ENCODE peak calls at places on chromosomes 11 and 22, in seven cellular contexts. One of them, this sample, is unnamed.

GRCh38 chr22:41910050-41910598 is 4.8 kb downstream of the SHISA8 start:
- DNase-seq in EL: no peak
- DNase-seq in amygdala: no peak
- DNase-seq in heart left ventricle: no peak
- DNase-seq in GM12865: no peak
- DNase-seq in CD8-positive, alpha-beta memory T cell: no peak
- DNase-seq in stimulated activated CD8-positive, alpha-beta memory T cell treated with anti-CD3 and anti-CD28 coated beads, Interleukin-15, amount 100 ng/mL, for 48 hours: no peak
- DNase-seq in this sample: no peak

GRCh38 chr11:76495017-76495416 is 50.2 kb downstream of the EMSY start:
- DNase-seq in EL: no peak
- DNase-seq in amygdala: no peak
- DNase-seq in heart left ventricle: no peak
- DNase-seq in GM12865: no peak
- DNase-seq in CD8-positive, alpha-beta memory T cell: no peak
- DNase-seq in stimulated activated CD8-positive, alpha-beta memory T cell treated with anti-CD3 and anti-CD28 coated beads, Interleukin-15, amount 100 ng/mL, for 48 hours: no peak
- DNase-seq in this sample: no peak

GRCh38 chr11:124868322-124869274 is 3.4 kb downstream of the ROBO3 start:
- DNase-seq in EL: no peak
- DNase-seq in amygdala: no peak
- DNase-seq in heart left ventricle: no peak
- DNase-seq in GM12865: no peak
- DNase-seq in CD8-positive, alpha-beta memory T cell: no peak
- DNase-seq in stimulated activated CD8-positive, alpha-beta memory T cell treated with anti-CD3 and anti-CD28 coated beads, Interleukin-15, amount 100 ng/mL, for 48 hours: no peak
- DNase-seq in this sample: no peak

GRCh38 chr22:19018256-19018655 is 82.2 kb upstream of the PRODH start:
- DNase-seq in EL: no peak
- DNase-seq in amygdala: no peak
- DNase-seq in heart left ventricle: no peak
- DNase-seq in GM12865: no peak
- DNase-seq in CD8-positive, alpha-beta memory T cell: no peak
- DNase-seq in stimulated activated CD8-positive, alpha-beta memory T cell treated with anti-CD3 and anti-CD28 coated beads, Interleukin-15, amount 100 ng/mL, for 48 hours: no peak
- DNase-seq in this sample: no peak

GRCh38 chr11:113147249-113147648 is 167.1 kb upstream of the TTC12 start:
- DNase-seq in EL: no peak
- DNase-seq in amygdala: peak
- DNase-seq in heart left ventricle: no peak
- DNase-seq in GM12865: no peak
- DNase-seq in CD8-positive, alpha-beta memory T cell: no peak
- DNase-seq in stimulated activated CD8-positive, alpha-beta memory T cell treated with anti-CD3 and anti-CD28 coated beads, Interleukin-15, amount 100 ng/mL, for 48 hours: no peak
- DNase-seq in this sample: no peak

GRCh38 chr22:25475554-25476022 is 88.9 kb upstream of the GRK3 start:
- DNase-seq in EL: no peak
- DNase-seq in amygdala: peak
- DNase-seq in heart left ventricle: peak
- DNase-seq in GM12865: no peak
- DNase-seq in CD8-positive, alpha-beta memory T cell: no peak
- DNase-seq in stimulated activated CD8-positive, alpha-beta memory T cell treated with anti-CD3 and anti-CD28 coated beads, Interleukin-15, amount 100 ng/mL, for 48 hours: no peak
- DNase-seq in this sample: no peak

GRCh38 chr22:23410411-23410810 is 169.7 kb downstream of the IGLL1 start:
- DNase-seq in EL: no peak
- DNase-seq in amygdala: no peak
- DNase-seq in heart left ventricle: no peak
- DNase-seq in GM12865: no peak
- DNase-seq in CD8-positive, alpha-beta memory T cell: no peak
- DNase-seq in stimulated activated CD8-positive, alpha-beta memory T cell treated with anti-CD3 and anti-CD28 coated beads, Interleukin-15, amount 100 ng/mL, for 48 hours: no peak
- DNase-seq in this sample: no peak

GRCh38 chr11:26276798-26277424 is 55.0 kb upstream of the ANO3 start:
- DNase-seq in EL: peak
- DNase-seq in amygdala: peak
- DNase-seq in heart left ventricle: peak
- DNase-seq in GM12865: peak
- DNase-seq in CD8-positive, alpha-beta memory T cell: no peak
- DNase-seq in stimulated activated CD8-positive, alpha-beta memory T cell treated with anti-CD3 and anti-CD28 coated beads, Interleukin-15, amount 100 ng/mL, for 48 hours: peak
- DNase-seq in this sample: no peak

GRCh38 chr22:50192825-50193204 is 7.1 kb downstream of the TRABD start:
- DNase-seq in EL: no peak
- DNase-seq in amygdala: no peak
- DNase-seq in heart left ventricle: no peak
- DNase-seq in GM12865: peak
- DNase-seq in CD8-positive, alpha-beta memory T cell: peak
- DNase-seq in stimulated activated CD8-positive, alpha-beta memory T cell treated with anti-CD3 and anti-CD28 coated beads, Interleukin-15, amount 100 ng/mL, for 48 hours: no peak
- DNase-seq in this sample: peak

GRCh38 chr11:65486570-65487466 is 12.0 kb upstream of the MALAT1 start:
- DNase-seq in EL: no peak
- DNase-seq in amygdala: no peak
- DNase-seq in heart left ventricle: no peak
- DNase-seq in GM12865: no peak
- DNase-seq in CD8-positive, alpha-beta memory T cell: no peak
- DNase-seq in stimulated activated CD8-positive, alpha-beta memory T cell treated with anti-CD3 and anti-CD28 coated beads, Interleukin-15, amount 100 ng/mL, for 48 hours: no peak
- DNase-seq in this sample: peak

GRCh38 chr11:68749501-68750196 is 1.7 kb downstream of the TESMIN start:
- DNase-seq in EL: no peak
- DNase-seq in amygdala: no peak
- DNase-seq in heart left ventricle: no peak
- DNase-seq in GM12865: no peak
- DNase-seq in CD8-positive, alpha-beta memory T cell: no peak
- DNase-seq in stimulated activated CD8-positive, alpha-beta memory T cell treated with anti-CD3 and anti-CD28 coated beads, Interleukin-15, amount 100 ng/mL, for 48 hours: no peak
- DNase-seq in this sample: no peak

GRCh38 chr11:77734890-77735289 is 85.6 kb downstream of the RSF1 start:
- DNase-seq in EL: no peak
- DNase-seq in amygdala: no peak
- DNase-seq in heart left ventricle: no peak
- DNase-seq in GM12865: no peak
- DNase-seq in CD8-positive, alpha-beta memory T cell: no peak
- DNase-seq in stimulated activated CD8-positive, alpha-beta memory T cell treated with anti-CD3 and anti-CD28 coated beads, Interleukin-15, amount 100 ng/mL, for 48 hours: no peak
- DNase-seq in this sample: no peak

GRCh38 chr11:3815882-3816281 is 7.5 kb downstream of the PGAP2 start:
- DNase-seq in EL: no peak
- DNase-seq in amygdala: no peak
- DNase-seq in heart left ventricle: peak
- DNase-seq in GM12865: no peak
- DNase-seq in CD8-positive, alpha-beta memory T cell: no peak
- DNase-seq in stimulated activated CD8-positive, alpha-beta memory T cell treated with anti-CD3 and anti-CD28 coated beads, Interleukin-15, amount 100 ng/mL, for 48 hours: no peak
- DNase-seq in this sample: no peak

GRCh38 chr11:120817131-120817530 is 206.8 kb upstream of the TBCEL start:
- DNase-seq in EL: no peak
- DNase-seq in amygdala: no peak
- DNase-seq in heart left ventricle: peak
- DNase-seq in GM12865: no peak
- DNase-seq in CD8-positive, alpha-beta memory T cell: no peak
- DNase-seq in stimulated activated CD8-positive, alpha-beta memory T cell treated with anti-CD3 and anti-CD28 coated beads, Interleukin-15, amount 100 ng/mL, for 48 hours: no peak
- DNase-seq in this sample: no peak

GRCh38 chr22:27507935-27508504 is 293.5 kb downstream of the MN1 start:
- DNase-seq in EL: peak
- DNase-seq in amygdala: no peak
- DNase-seq in heart left ventricle: no peak
- DNase-seq in GM12865: no peak
- DNase-seq in CD8-positive, alpha-beta memory T cell: no peak
- DNase-seq in stimulated activated CD8-positive, alpha-beta memory T cell treated with anti-CD3 and anti-CD28 coated beads, Interleukin-15, amount 100 ng/mL, for 48 hours: no peak
- DNase-seq in this sample: no peak

GRCh38 chr22:42401562-42402334 is 30.5 kb downstream of the NFAM1 start:
- DNase-seq in EL: no peak
- DNase-seq in amygdala: no peak
- DNase-seq in heart left ventricle: no peak
- DNase-seq in GM12865: no peak
- DNase-seq in CD8-positive, alpha-beta memory T cell: no peak
- DNase-seq in stimulated activated CD8-positive, alpha-beta memory T cell treated with anti-CD3 and anti-CD28 coated beads, Interleukin-15, amount 100 ng/mL, for 48 hours: no peak
- DNase-seq in this sample: no peak

GRCh38 chr11:95443386-95443785 is 212.4 kb upstream of the SESN3 start:
- DNase-seq in EL: no peak
- DNase-seq in amygdala: no peak
- DNase-seq in heart left ventricle: no peak
- DNase-seq in GM12865: peak
- DNase-seq in CD8-positive, alpha-beta memory T cell: no peak
- DNase-seq in stimulated activated CD8-positive, alpha-beta memory T cell treated with anti-CD3 and anti-CD28 coated beads, Interleukin-15, amount 100 ng/mL, for 48 hours: peak
- DNase-seq in this sample: peak

GRCh38 chr22:45328822-45329535 is 19.2 kb downstream of the FAM118A start:
- DNase-seq in EL: no peak
- DNase-seq in amygdala: peak
- DNase-seq in heart left ventricle: no peak
- DNase-seq in GM12865: no peak
- DNase-seq in CD8-positive, alpha-beta memory T cell: no peak
- DNase-seq in stimulated activated CD8-positive, alpha-beta memory T cell treated with anti-CD3 and anti-CD28 coated beads, Interleukin-15, amount 100 ng/mL, for 48 hours: no peak
- DNase-seq in this sample: no peak

GRCh38 chr11:75996523-75997272 is 181.7 kb downstream of the UVRAG start:
- DNase-seq in EL: peak
- DNase-seq in amygdala: no peak
- DNase-seq in heart left ventricle: no peak
- DNase-seq in GM12865: no peak
- DNase-seq in CD8-positive, alpha-beta memory T cell: no peak
- DNase-seq in stimulated activated CD8-positive, alpha-beta memory T cell treated with anti-CD3 and anti-CD28 coated beads, Interleukin-15, amount 100 ng/mL, for 48 hours: no peak
- DNase-seq in this sample: no peak